ENCODE peak calls at places on chromosomes 3 and 15, in four cellular contexts. P is activated CD4-positive, alpha-beta T cell treated with anti-CD3 and anti-CD28 coated beads for 24 hours; A is GF-D8; Q is hypothalamus. S is an unnamed sample.

GRCh38 chr15:40456299-40456712 is 14.5 kb upstream of the CHST14 start:
- DNase-seq in Q (no peak), A (no peak), P (no peak), S (no peak)

GRCh38 chr3:184262166-184262926 is 993 bp upstream of the CAMK2N2 start:
- DNase-seq in P (no peak), A (no peak), Q (no peak), S (no peak)

GRCh38 chr3:64837126-64837738 is 149.4 kb upstream of the ADAMTS9 start:
- DNase-seq in A (no peak), P (no peak), Q (no peak), S (no peak)

GRCh38 chr3:15347104-15347736 is 14.8 kb upstream of the SH3BP5 start:
- DNase-seq in P (no peak), Q (no peak), A (no peak), S (no peak)

GRCh38 chr3:146189519-146190173 is 28.7 kb upstream of the PLOD2 start:
- DNase-seq in A (no peak), P (no peak), Q (no peak), S (no peak)

GRCh38 chr15:78085928-78086327 is 6.4 kb upstream of the SH2D7 start:
- DNase-seq in A (no peak), P (no peak), Q (no peak), S (no peak)

GRCh38 chr3:84510007-84510406 is 448.8 kb upstream of the CADM2 start:
- DNase-seq in P (no peak), Q (no peak), A (no peak), S (no peak)

GRCh38 chr3:31610700-31611275 is 78.1 kb downstream of the STT3B start:
- DNase-seq in A (no peak), Q (no peak), P (no peak), S (no peak)

GRCh38 chr3:191356586-191357439 is 26.5 kb upstream of the UTS2B start:
- DNase-seq in P (no peak), A (no peak), Q (no peak), S (no peak)

GRCh38 chr3:47464603-47465002 is 11.1 kb downstream of the SCAP start:
- DNase-seq in A (peak), P (no peak), Q (no peak), S (no peak)

GRCh38 chr3:150736903-150737832 is 25.8 kb downstream of the SIAH2 start:
- DNase-seq in P (no peak), Q (no peak), A (peak), S (no peak)

GRCh38 chr15:22786868-22787698 is 639 bp downstream of the NIPA1 start:
- DNase-seq in P (no peak), Q (peak), A (no peak), S (no peak)

GRCh38 chr3:169661567-169662214 is 1.8 kb downstream of the MECOM start:
- DNase-seq in P (no peak), Q (no peak), A (no peak), S (no peak)

GRCh38 chr15:65008989-65009388 is 19.3 kb upstream of the SPG21 start:
- DNase-seq in Q (no peak), A (peak), P (no peak), S (no peak)

GRCh38 chr3:184773341-184774186 is 38.4 kb upstream of the VPS8 start:
- DNase-seq in Q (no peak), A (no peak), P (no peak), S (no peak)

GRCh38 chr15:99105516-99106341 is 849 bp downstream of the SYNM start:
- DNase-seq in Q (peak), A (no peak), P (peak), S (peak)

GRCh38 chr3:76203578-76203977 is 418.2 kb upstream of the ZNF717 start:
- DNase-seq in P (no peak), A (no peak), Q (no peak), S (no peak)

GRCh38 chr3:62414786-62415185 is 41.4 kb upstream of the FEZF2 start:
- DNase-seq in Q (no peak), P (no peak), A (no peak), S (no peak)

GRCh38 chr15:78979456-78980320 is 34.8 kb upstream of the CTSH start:
- DNase-seq in P (no peak), A (no peak), Q (peak), S (no peak)

GRCh38 chr3:24263069-24263668 is 231.5 kb downstream of the THRB start:
- DNase-seq in A (no peak), Q (no peak), P (no peak), S (no peak)

GRCh38 chr3:46990573-46991374 is 11.3 kb downstream of the NBEAL2 start:
- DNase-seq in Q (no peak), P (no peak), A (no peak), S (no peak)